ENCODE peak calls at places on chromosome 13, in ten cellular contexts. One of them, this sample, is unnamed.

GRCh38 chr13:44904982-44905381 is 84.3 kb downstream of the NUFIP1 start:
- DNase-seq in activated CD8-positive, alpha-beta T cell treated with anti-CD3 and anti-CD28 coated beads, Interleukin-2, amount 10 ng/mL, durations not matched to agents 7 days and 5 days: no peak
- DNase-seq in tibial artery: peak
- DNase-seq in ascending aorta: no peak
- DNase-seq in left ventricle myocardium inferior: peak
- DNase-seq in EL: peak
- DNase-seq in SJSA1: peak
- DNase-seq in cerebellum: no peak
- DNase-seq in NCI-H774: no peak
- DNase-seq in activated effector memory CD4-positive, alpha-beta T cell treated with Interleukin-2 at 50 U/mL for 16 hours: no peak
- DNase-seq in this sample: no peak

GRCh38 chr13:51258612-51259358 is 36.6 kb downstream of the FAM124A start:
- DNase-seq in SJSA1: no peak
- DNase-seq in left ventricle myocardium inferior: no peak
- DNase-seq in NCI-H774: no peak
- DNase-seq in ascending aorta: no peak
- DNase-seq in EL: no peak
- DNase-seq in activated effector memory CD4-positive, alpha-beta T cell treated with Interleukin-2 at 50 U/mL for 16 hours: no peak
- DNase-seq in activated CD8-positive, alpha-beta T cell treated with anti-CD3 and anti-CD28 coated beads, Interleukin-2, amount 10 ng/mL, durations not matched to agents 7 days and 5 days: no peak
- DNase-seq in tibial artery: no peak
- DNase-seq in cerebellum: no peak
- DNase-seq in this sample: no peak

GRCh38 chr13:109331898-109332297 is 454.5 kb downstream of the IRS2 start:
- DNase-seq in ascending aorta: no peak
- DNase-seq in EL: peak
- DNase-seq in activated CD8-positive, alpha-beta T cell treated with anti-CD3 and anti-CD28 coated beads, Interleukin-2, amount 10 ng/mL, durations not matched to agents 7 days and 5 days: no peak
- DNase-seq in SJSA1: peak
- DNase-seq in tibial artery: no peak
- DNase-seq in cerebellum: no peak
- DNase-seq in left ventricle myocardium inferior: no peak
- DNase-seq in activated effector memory CD4-positive, alpha-beta T cell treated with Interleukin-2 at 50 U/mL for 16 hours: no peak
- DNase-seq in NCI-H774: peak
- DNase-seq in this sample: peak

GRCh38 chr13:32610977-32611376 is 24.7 kb downstream of the PDS5B start:
- DNase-seq in EL: no peak
- DNase-seq in activated CD8-positive, alpha-beta T cell treated with anti-CD3 and anti-CD28 coated beads, Interleukin-2, amount 10 ng/mL, durations not matched to agents 7 days and 5 days: no peak
- DNase-seq in SJSA1: no peak
- DNase-seq in cerebellum: no peak
- DNase-seq in NCI-H774: no peak
- DNase-seq in ascending aorta: no peak
- DNase-seq in left ventricle myocardium inferior: no peak
- DNase-seq in activated effector memory CD4-positive, alpha-beta T cell treated with Interleukin-2 at 50 U/mL for 16 hours: no peak
- DNase-seq in tibial artery: no peak
- DNase-seq in this sample: no peak

GRCh38 chr13:50990540-50991506 is 81.2 kb downstream of the RNASEH2B start:
- DNase-seq in NCI-H774: no peak
- DNase-seq in activated effector memory CD4-positive, alpha-beta T cell treated with Interleukin-2 at 50 U/mL for 16 hours: no peak
- DNase-seq in EL: peak
- DNase-seq in left ventricle myocardium inferior: peak
- DNase-seq in activated CD8-positive, alpha-beta T cell treated with anti-CD3 and anti-CD28 coated beads, Interleukin-2, amount 10 ng/mL, durations not matched to agents 7 days and 5 days: no peak
- DNase-seq in ascending aorta: no peak
- DNase-seq in tibial artery: peak
- DNase-seq in cerebellum: peak
- DNase-seq in SJSA1: no peak
- DNase-seq in this sample: peak

GRCh38 chr13:40401911-40402776 is 264.3 kb downstream of the FOXO1 start:
- DNase-seq in left ventricle myocardium inferior: peak
- DNase-seq in activated effector memory CD4-positive, alpha-beta T cell treated with Interleukin-2 at 50 U/mL for 16 hours: no peak
- DNase-seq in NCI-H774: no peak
- DNase-seq in tibial artery: peak
- DNase-seq in activated CD8-positive, alpha-beta T cell treated with anti-CD3 and anti-CD28 coated beads, Interleukin-2, amount 10 ng/mL, durations not matched to agents 7 days and 5 days: peak
- DNase-seq in SJSA1: peak
- DNase-seq in ascending aorta: peak
- DNase-seq in EL: peak
- DNase-seq in cerebellum: peak
- DNase-seq in this sample: no peak

GRCh38 chr13:53784331-53784730 is 755.7 kb downstream of the OLFM4 start:
- DNase-seq in ascending aorta: no peak
- DNase-seq in NCI-H774: no peak
- DNase-seq in activated CD8-positive, alpha-beta T cell treated with anti-CD3 and anti-CD28 coated beads, Interleukin-2, amount 10 ng/mL, durations not matched to agents 7 days and 5 days: no peak
- DNase-seq in activated effector memory CD4-positive, alpha-beta T cell treated with Interleukin-2 at 50 U/mL for 16 hours: no peak
- DNase-seq in tibial artery: no peak
- DNase-seq in cerebellum: peak
- DNase-seq in EL: no peak
- DNase-seq in left ventricle myocardium inferior: no peak
- DNase-seq in SJSA1: no peak
- DNase-seq in this sample: no peak

GRCh38 chr13:30334663-30335386 is 27.5 kb upstream of the KATNAL1 start:
- DNase-seq in activated effector memory CD4-positive, alpha-beta T cell treated with Interleukin-2 at 50 U/mL for 16 hours: no peak
- DNase-seq in tibial artery: no peak
- DNase-seq in NCI-H774: peak
- DNase-seq in activated CD8-positive, alpha-beta T cell treated with anti-CD3 and anti-CD28 coated beads, Interleukin-2, amount 10 ng/mL, durations not matched to agents 7 days and 5 days: peak
- DNase-seq in cerebellum: no peak
- DNase-seq in ascending aorta: no peak
- DNase-seq in left ventricle myocardium inferior: no peak
- DNase-seq in EL: peak
- DNase-seq in SJSA1: no peak
- DNase-seq in this sample: peak

GRCh38 chr13:72782717-72783116 is 784 bp downstream of the PIBF1 start:
- DNase-seq in EL: peak
- DNase-seq in ascending aorta: no peak
- DNase-seq in tibial artery: no peak
- DNase-seq in NCI-H774: no peak
- DNase-seq in left ventricle myocardium inferior: no peak
- DNase-seq in activated effector memory CD4-positive, alpha-beta T cell treated with Interleukin-2 at 50 U/mL for 16 hours: no peak
- DNase-seq in cerebellum: no peak
- DNase-seq in SJSA1: no peak
- DNase-seq in activated CD8-positive, alpha-beta T cell treated with anti-CD3 and anti-CD28 coated beads, Interleukin-2, amount 10 ng/mL, durations not matched to agents 7 days and 5 days: no peak
- DNase-seq in this sample: no peak

GRCh38 chr13:38045278-38046048 is 175.9 kb upstream of the TRPC4 start:
- DNase-seq in tibial artery: no peak
- DNase-seq in activated effector memory CD4-positive, alpha-beta T cell treated with Interleukin-2 at 50 U/mL for 16 hours: no peak
- DNase-seq in NCI-H774: no peak
- DNase-seq in ascending aorta: no peak
- DNase-seq in cerebellum: no peak
- DNase-seq in activated CD8-positive, alpha-beta T cell treated with anti-CD3 and anti-CD28 coated beads, Interleukin-2, amount 10 ng/mL, durations not matched to agents 7 days and 5 days: no peak
- DNase-seq in EL: peak
- DNase-seq in left ventricle myocardium inferior: no peak
- DNase-seq in SJSA1: no peak
- DNase-seq in this sample: no peak

GRCh38 chr13:48527955-48528354 is 4.9 kb downstream of the RCBTB2 start:
- DNase-seq in cerebellum: no peak
- DNase-seq in tibial artery: no peak
- DNase-seq in activated effector memory CD4-positive, alpha-beta T cell treated with Interleukin-2 at 50 U/mL for 16 hours: no peak
- DNase-seq in activated CD8-positive, alpha-beta T cell treated with anti-CD3 and anti-CD28 coated beads, Interleukin-2, amount 10 ng/mL, durations not matched to agents 7 days and 5 days: no peak
- DNase-seq in EL: no peak
- DNase-seq in left ventricle myocardium inferior: no peak
- DNase-seq in NCI-H774: peak
- DNase-seq in ascending aorta: no peak
- DNase-seq in SJSA1: no peak
- DNase-seq in this sample: no peak

GRCh38 chr13:95032114-95032513 is 269.1 kb downstream of the ABCC4 start:
- DNase-seq in EL: no peak
- DNase-seq in ascending aorta: no peak
- DNase-seq in NCI-H774: no peak
- DNase-seq in cerebellum: no peak
- DNase-seq in activated CD8-positive, alpha-beta T cell treated with anti-CD3 and anti-CD28 coated beads, Interleukin-2, amount 10 ng/mL, durations not matched to agents 7 days and 5 days: no peak
- DNase-seq in left ventricle myocardium inferior: no peak
- DNase-seq in activated effector memory CD4-positive, alpha-beta T cell treated with Interleukin-2 at 50 U/mL for 16 hours: no peak
- DNase-seq in SJSA1: no peak
- DNase-seq in tibial artery: no peak
- DNase-seq in this sample: no peak

GRCh38 chr13:33204130-33204927 is 81.2 kb downstream of the STARD13 start:
- DNase-seq in ascending aorta: no peak
- DNase-seq in cerebellum: no peak
- DNase-seq in left ventricle myocardium inferior: peak
- DNase-seq in SJSA1: no peak
- DNase-seq in EL: peak
- DNase-seq in activated effector memory CD4-positive, alpha-beta T cell treated with Interleukin-2 at 50 U/mL for 16 hours: no peak
- DNase-seq in activated CD8-positive, alpha-beta T cell treated with anti-CD3 and anti-CD28 coated beads, Interleukin-2, amount 10 ng/mL, durations not matched to agents 7 days and 5 days: no peak
- DNase-seq in tibial artery: peak
- DNase-seq in NCI-H774: no peak
- DNase-seq in this sample: no peak

GRCh38 chr13:75414036-75414827 is 67.7 kb downstream of the TBC1D4 start:
- DNase-seq in EL: no peak
- DNase-seq in activated CD8-positive, alpha-beta T cell treated with anti-CD3 and anti-CD28 coated beads, Interleukin-2, amount 10 ng/mL, durations not matched to agents 7 days and 5 days: no peak
- DNase-seq in ascending aorta: no peak
- DNase-seq in NCI-H774: no peak
- DNase-seq in cerebellum: no peak
- DNase-seq in left ventricle myocardium inferior: no peak
- DNase-seq in tibial artery: no peak
- DNase-seq in activated effector memory CD4-positive, alpha-beta T cell treated with Interleukin-2 at 50 U/mL for 16 hours: no peak
- DNase-seq in SJSA1: no peak
- DNase-seq in this sample: no peak

GRCh38 chr13:26482451-26483197 is 74.9 kb upstream of the WASF3 start:
- DNase-seq in activated effector memory CD4-positive, alpha-beta T cell treated with Interleukin-2 at 50 U/mL for 16 hours: peak
- DNase-seq in NCI-H774: peak
- DNase-seq in tibial artery: peak
- DNase-seq in activated CD8-positive, alpha-beta T cell treated with anti-CD3 and anti-CD28 coated beads, Interleukin-2, amount 10 ng/mL, durations not matched to agents 7 days and 5 days: peak
- DNase-seq in SJSA1: no peak
- DNase-seq in EL: peak
- DNase-seq in cerebellum: peak
- DNase-seq in left ventricle myocardium inferior: no peak
- DNase-seq in ascending aorta: no peak
- DNase-seq in this sample: peak

GRCh38 chr13:48892311-48892710 is 83.4 kb upstream of the FNDC3A start:
- DNase-seq in cerebellum: no peak
- DNase-seq in EL: peak
- DNase-seq in ascending aorta: no peak
- DNase-seq in activated CD8-positive, alpha-beta T cell treated with anti-CD3 and anti-CD28 coated beads, Interleukin-2, amount 10 ng/mL, durations not matched to agents 7 days and 5 days: no peak
- DNase-seq in activated effector memory CD4-positive, alpha-beta T cell treated with Interleukin-2 at 50 U/mL for 16 hours: no peak
- DNase-seq in NCI-H774: no peak
- DNase-seq in SJSA1: no peak
- DNase-seq in left ventricle myocardium inferior: no peak
- DNase-seq in tibial artery: no peak
- DNase-seq in this sample: no peak

GRCh38 chr13:40109324-40109958 is 454.0 kb downstream of the COG6 start:
- DNase-seq in activated effector memory CD4-positive, alpha-beta T cell treated with Interleukin-2 at 50 U/mL for 16 hours: no peak
- DNase-seq in SJSA1: no peak
- DNase-seq in ascending aorta: no peak
- DNase-seq in activated CD8-positive, alpha-beta T cell treated with anti-CD3 and anti-CD28 coated beads, Interleukin-2, amount 10 ng/mL, durations not matched to agents 7 days and 5 days: no peak
- DNase-seq in tibial artery: peak
- DNase-seq in left ventricle myocardium inferior: no peak
- DNase-seq in cerebellum: no peak
- DNase-seq in NCI-H774: no peak
- DNase-seq in EL: peak
- DNase-seq in this sample: no peak

GRCh38 chr13:109326601-109327000 is 459.8 kb downstream of the IRS2 start:
- DNase-seq in NCI-H774: no peak
- DNase-seq in activated CD8-positive, alpha-beta T cell treated with anti-CD3 and anti-CD28 coated beads, Interleukin-2, amount 10 ng/mL, durations not matched to agents 7 days and 5 days: no peak
- DNase-seq in tibial artery: no peak
- DNase-seq in SJSA1: peak
- DNase-seq in cerebellum: no peak
- DNase-seq in left ventricle myocardium inferior: no peak
- DNase-seq in EL: no peak
- DNase-seq in activated effector memory CD4-positive, alpha-beta T cell treated with Interleukin-2 at 50 U/mL for 16 hours: no peak
- DNase-seq in ascending aorta: no peak
- DNase-seq in this sample: no peak

GRCh38 chr13:28089065-28089464 is 11.3 kb downstream of the FLT3 start:
- DNase-seq in left ventricle myocardium inferior: no peak
- DNase-seq in activated effector memory CD4-positive, alpha-beta T cell treated with Interleukin-2 at 50 U/mL for 16 hours: no peak
- DNase-seq in SJSA1: no peak
- DNase-seq in ascending aorta: no peak
- DNase-seq in EL: no peak
- DNase-seq in NCI-H774: no peak
- DNase-seq in activated CD8-positive, alpha-beta T cell treated with anti-CD3 and anti-CD28 coated beads, Interleukin-2, amount 10 ng/mL, durations not matched to agents 7 days and 5 days: no peak
- DNase-seq in cerebellum: no peak
- DNase-seq in tibial artery: no peak
- DNase-seq in this sample: no peak

GRCh38 chr13:65460136-65460535 is 1770.0 kb downstream of the PCDH9 start:
- DNase-seq in activated CD8-positive, alpha-beta T cell treated with anti-CD3 and anti-CD28 coated beads, Interleukin-2, amount 10 ng/mL, durations not matched to agents 7 days and 5 days: no peak
- DNase-seq in tibial artery: no peak
- DNase-seq in ascending aorta: no peak
- DNase-seq in cerebellum: no peak
- DNase-seq in SJSA1: no peak
- DNase-seq in activated effector memory CD4-positive, alpha-beta T cell treated with Interleukin-2 at 50 U/mL for 16 hours: no peak
- DNase-seq in EL: peak
- DNase-seq in left ventricle myocardium inferior: no peak
- DNase-seq in NCI-H774: no peak
- DNase-seq in this sample: no peak

GRCh38 chr13:42405665-42406390 is 133.9 kb downstream of the AKAP11 start:
- DNase-seq in activated CD8-positive, alpha-beta T cell treated with anti-CD3 and anti-CD28 coated beads, Interleukin-2, amount 10 ng/mL, durations not matched to agents 7 days and 5 days: peak
- DNase-seq in tibial artery: no peak
- DNase-seq in NCI-H774: no peak
- DNase-seq in EL: peak
- DNase-seq in left ventricle myocardium inferior: no peak
- DNase-seq in SJSA1: peak
- DNase-seq in activated effector memory CD4-positive, alpha-beta T cell treated with Interleukin-2 at 50 U/mL for 16 hours: peak
- DNase-seq in cerebellum: no peak
- DNase-seq in ascending aorta: no peak
- DNase-seq in this sample: no peak

GRCh38 chr13:93004919-93005318 is 221.7 kb upstream of the GPC6 start:
- DNase-seq in left ventricle myocardium inferior: no peak
- DNase-seq in activated CD8-positive, alpha-beta T cell treated with anti-CD3 and anti-CD28 coated beads, Interleukin-2, amount 10 ng/mL, durations not matched to agents 7 days and 5 days: no peak
- DNase-seq in cerebellum: no peak
- DNase-seq in tibial artery: no peak
- DNase-seq in SJSA1: no peak
- DNase-seq in NCI-H774: no peak
- DNase-seq in activated effector memory CD4-positive, alpha-beta T cell treated with Interleukin-2 at 50 U/mL for 16 hours: no peak
- DNase-seq in ascending aorta: no peak
- DNase-seq in EL: no peak
- DNase-seq in this sample: no peak

GRCh38 chr13:40668335-40668734 is 1.9 kb upstream of the FOXO1 start:
- DNase-seq in left ventricle myocardium inferior: peak
- DNase-seq in EL: no peak
- DNase-seq in activated CD8-positive, alpha-beta T cell treated with anti-CD3 and anti-CD28 coated beads, Interleukin-2, amount 10 ng/mL, durations not matched to agents 7 days and 5 days: peak
- DNase-seq in ascending aorta: no peak
- DNase-seq in NCI-H774: no peak
- DNase-seq in cerebellum: no peak
- DNase-seq in SJSA1: no peak
- DNase-seq in activated effector memory CD4-positive, alpha-beta T cell treated with Interleukin-2 at 50 U/mL for 16 hours: no peak
- DNase-seq in tibial artery: peak
- DNase-seq in this sample: no peak

GRCh38 chr13:26855071-26855470 is 94.5 kb upstream of the GPR12 start:
- DNase-seq in cerebellum: no peak
- DNase-seq in activated effector memory CD4-positive, alpha-beta T cell treated with Interleukin-2 at 50 U/mL for 16 hours: no peak
- DNase-seq in EL: no peak
- DNase-seq in tibial artery: no peak
- DNase-seq in activated CD8-positive, alpha-beta T cell treated with anti-CD3 and anti-CD28 coated beads, Interleukin-2, amount 10 ng/mL, durations not matched to agents 7 days and 5 days: no peak
- DNase-seq in SJSA1: no peak
- DNase-seq in NCI-H774: no peak
- DNase-seq in ascending aorta: no peak
- DNase-seq in left ventricle myocardium inferior: no peak
- DNase-seq in this sample: no peak

GRCh38 chr13:42396501-42396900 is 124.5 kb downstream of the AKAP11 start:
- DNase-seq in activated CD8-positive, alpha-beta T cell treated with anti-CD3 and anti-CD28 coated beads, Interleukin-2, amount 10 ng/mL, durations not matched to agents 7 days and 5 days: peak
- DNase-seq in activated effector memory CD4-positive, alpha-beta T cell treated with Interleukin-2 at 50 U/mL for 16 hours: peak
- DNase-seq in left ventricle myocardium inferior: no peak
- DNase-seq in cerebellum: no peak
- DNase-seq in NCI-H774: no peak
- DNase-seq in EL: no peak
- DNase-seq in SJSA1: no peak
- DNase-seq in ascending aorta: no peak
- DNase-seq in tibial artery: no peak
- DNase-seq in this sample: no peak

GRCh38 chr13:112486386-112487126 is 101.4 kb downstream of the TUBGCP3 start:
- DNase-seq in NCI-H774: no peak
- DNase-seq in EL: no peak
- DNase-seq in cerebellum: no peak
- DNase-seq in activated CD8-positive, alpha-beta T cell treated with anti-CD3 and anti-CD28 coated beads, Interleukin-2, amount 10 ng/mL, durations not matched to agents 7 days and 5 days: no peak
- DNase-seq in tibial artery: no peak
- DNase-seq in SJSA1: no peak
- DNase-seq in left ventricle myocardium inferior: no peak
- DNase-seq in ascending aorta: no peak
- DNase-seq in activated effector memory CD4-positive, alpha-beta T cell treated with Interleukin-2 at 50 U/mL for 16 hours: no peak
- DNase-seq in this sample: no peak

GRCh38 chr13:111006508-111007031 is 91.7 kb upstream of the ANKRD10 start:
- DNase-seq in SJSA1: peak
- DNase-seq in activated CD8-positive, alpha-beta T cell treated with anti-CD3 and anti-CD28 coated beads, Interleukin-2, amount 10 ng/mL, durations not matched to agents 7 days and 5 days: no peak
- DNase-seq in EL: peak
- DNase-seq in activated effector memory CD4-positive, alpha-beta T cell treated with Interleukin-2 at 50 U/mL for 16 hours: no peak
- DNase-seq in NCI-H774: no peak
- DNase-seq in cerebellum: no peak
- DNase-seq in ascending aorta: peak
- DNase-seq in left ventricle myocardium inferior: peak
- DNase-seq in tibial artery: peak
- DNase-seq in this sample: no peak

GRCh38 chr13:105773887-105774538 is 761.4 kb downstream of the EFNB2 start:
- DNase-seq in SJSA1: peak
- DNase-seq in EL: peak
- DNase-seq in activated CD8-positive, alpha-beta T cell treated with anti-CD3 and anti-CD28 coated beads, Interleukin-2, amount 10 ng/mL, durations not matched to agents 7 days and 5 days: no peak
- DNase-seq in cerebellum: no peak
- DNase-seq in left ventricle myocardium inferior: no peak
- DNase-seq in ascending aorta: no peak
- DNase-seq in tibial artery: no peak
- DNase-seq in NCI-H774: no peak
- DNase-seq in activated effector memory CD4-positive, alpha-beta T cell treated with Interleukin-2 at 50 U/mL for 16 hours: no peak
- DNase-seq in this sample: peak